ENCODE peak calls at places on chromosome 17, in ten cellular contexts. One of them, this sample, is unnamed.

GRCh38 chr17:27577884-27578717 is 52.9 kb upstream of the LGALS9 start:
- DNase-seq in HFFc6: no peak
- DNase-seq in transverse colon: no peak
- DNase-seq in tibial nerve: no peak
- DNase-seq in mammary epithelial cell: no peak
- DNase-seq in cardiac fibroblast: peak; percentile 79
- DNase-seq in B cell: no peak
- DNase-seq in GM20000: peak; percentile 29
- DNase-seq in left ventricle myocardium inferior: peak; percentile 46
- DNase-seq in nephron progenitor cell: no peak
- DNase-seq in this sample: no peak

GRCh38 chr17:8117980-8118768 is at the start of gene ALOXE3:
- DNase-seq in HFFc6: peak; percentile 77
- DNase-seq in transverse colon: peak; percentile 55
- DNase-seq in tibial nerve: no peak
- DNase-seq in mammary epithelial cell: peak; percentile 95
- DNase-seq in cardiac fibroblast: peak; percentile 41
- DNase-seq in B cell: no peak
- DNase-seq in GM20000: no peak
- DNase-seq in left ventricle myocardium inferior: no peak
- DNase-seq in nephron progenitor cell: peak; percentile 43
- DNase-seq in this sample: no peak

GRCh38 chr17:82351254-82351712 is 7.8 kb upstream of the TEX19 start:
- DNase-seq in HFFc6: no peak
- DNase-seq in transverse colon: no peak
- DNase-seq in tibial nerve: no peak
- DNase-seq in mammary epithelial cell: no peak
- DNase-seq in cardiac fibroblast: no peak
- DNase-seq in B cell: no peak
- DNase-seq in GM20000: peak; percentile 46
- DNase-seq in left ventricle myocardium inferior: no peak
- DNase-seq in nephron progenitor cell: no peak
- DNase-seq in this sample: no peak

GRCh38 chr17:80545499-80545826 is 825 bp downstream of the RPTOR start:
- DNase-seq in HFFc6: no peak
- DNase-seq in transverse colon: no peak
- DNase-seq in tibial nerve: no peak
- DNase-seq in mammary epithelial cell: peak; percentile 2
- DNase-seq in cardiac fibroblast: peak; percentile 23
- DNase-seq in B cell: no peak
- DNase-seq in GM20000: no peak
- DNase-seq in left ventricle myocardium inferior: no peak
- DNase-seq in nephron progenitor cell: no peak
- DNase-seq in this sample: no peak

GRCh38 chr17:82333279-82334171 is at the start of gene SECTM1:
- DNase-seq in HFFc6: peak; percentile 51
- DNase-seq in transverse colon: peak; percentile 70
- DNase-seq in tibial nerve: peak; percentile 61
- DNase-seq in mammary epithelial cell: no peak
- DNase-seq in cardiac fibroblast: peak; percentile 41
- DNase-seq in B cell: no peak
- DNase-seq in GM20000: no peak
- DNase-seq in left ventricle myocardium inferior: peak; percentile 66
- DNase-seq in nephron progenitor cell: peak; percentile 51
- DNase-seq in this sample: peak; percentile 61

GRCh38 chr17:50848691-50849090 is 13.3 kb downstream of the WFIKKN2 start:
- DNase-seq in HFFc6: no peak
- DNase-seq in transverse colon: no peak
- DNase-seq in tibial nerve: no peak
- DNase-seq in mammary epithelial cell: no peak
- DNase-seq in cardiac fibroblast: no peak
- DNase-seq in B cell: no peak
- DNase-seq in GM20000: no peak
- DNase-seq in left ventricle myocardium inferior: no peak
- DNase-seq in nephron progenitor cell: no peak
- DNase-seq in this sample: no peak

GRCh38 chr17:70365098-70365583 is 195.8 kb downstream of the KCNJ2 start:
- DNase-seq in HFFc6: no peak
- DNase-seq in transverse colon: no peak
- DNase-seq in tibial nerve: no peak
- DNase-seq in mammary epithelial cell: peak; percentile 6
- DNase-seq in cardiac fibroblast: peak; percentile 33
- DNase-seq in B cell: no peak
- DNase-seq in GM20000: peak; percentile 29
- DNase-seq in left ventricle myocardium inferior: no peak
- DNase-seq in nephron progenitor cell: no peak
- DNase-seq in this sample: no peak

GRCh38 chr17:37220609-37220953 is 155.2 kb upstream of the C17orf78 start:
- DNase-seq in HFFc6: peak; percentile 46
- DNase-seq in transverse colon: peak; percentile 9
- DNase-seq in tibial nerve: no peak
- DNase-seq in mammary epithelial cell: no peak
- DNase-seq in cardiac fibroblast: peak; percentile 50
- DNase-seq in B cell: no peak
- DNase-seq in GM20000: peak; percentile 28
- DNase-seq in left ventricle myocardium inferior: no peak
- DNase-seq in nephron progenitor cell: peak; percentile 34
- DNase-seq in this sample: no peak

GRCh38 chr17:9646556-9646905 is 1.2 kb downstream of the USP43 start:
- DNase-seq in HFFc6: no peak
- DNase-seq in transverse colon: no peak
- DNase-seq in tibial nerve: no peak
- DNase-seq in mammary epithelial cell: no peak
- DNase-seq in cardiac fibroblast: no peak
- DNase-seq in B cell: no peak
- DNase-seq in GM20000: no peak
- DNase-seq in left ventricle myocardium inferior: no peak
- DNase-seq in nephron progenitor cell: no peak
- DNase-seq in this sample: no peak

GRCh38 chr17:9647014-9647413 is 1.7 kb downstream of the USP43 start:
- DNase-seq in HFFc6: no peak
- DNase-seq in transverse colon: no peak
- DNase-seq in tibial nerve: no peak
- DNase-seq in mammary epithelial cell: peak; percentile 70
- DNase-seq in cardiac fibroblast: no peak
- DNase-seq in B cell: no peak
- DNase-seq in GM20000: no peak
- DNase-seq in left ventricle myocardium inferior: no peak
- DNase-seq in nephron progenitor cell: peak; percentile 23
- DNase-seq in this sample: no peak

GRCh38 chr17:9643611-9644010 is 1.7 kb upstream of the USP43 start:
- DNase-seq in HFFc6: no peak
- DNase-seq in transverse colon: no peak
- DNase-seq in tibial nerve: no peak
- DNase-seq in mammary epithelial cell: no peak
- DNase-seq in cardiac fibroblast: no peak
- DNase-seq in B cell: no peak
- DNase-seq in GM20000: no peak
- DNase-seq in left ventricle myocardium inferior: no peak
- DNase-seq in nephron progenitor cell: no peak
- DNase-seq in this sample: no peak

GRCh38 chr17:9644910-9645751 is at the start of gene USP43:
- DNase-seq in HFFc6: no peak
- DNase-seq in transverse colon: peak; percentile 80
- DNase-seq in tibial nerve: no peak
- DNase-seq in mammary epithelial cell: peak; percentile 81
- DNase-seq in cardiac fibroblast: peak; percentile 3
- DNase-seq in B cell: no peak
- DNase-seq in GM20000: peak; percentile 67
- DNase-seq in left ventricle myocardium inferior: no peak
- DNase-seq in nephron progenitor cell: peak; percentile 55
- DNase-seq in this sample: no peak

DNA sequence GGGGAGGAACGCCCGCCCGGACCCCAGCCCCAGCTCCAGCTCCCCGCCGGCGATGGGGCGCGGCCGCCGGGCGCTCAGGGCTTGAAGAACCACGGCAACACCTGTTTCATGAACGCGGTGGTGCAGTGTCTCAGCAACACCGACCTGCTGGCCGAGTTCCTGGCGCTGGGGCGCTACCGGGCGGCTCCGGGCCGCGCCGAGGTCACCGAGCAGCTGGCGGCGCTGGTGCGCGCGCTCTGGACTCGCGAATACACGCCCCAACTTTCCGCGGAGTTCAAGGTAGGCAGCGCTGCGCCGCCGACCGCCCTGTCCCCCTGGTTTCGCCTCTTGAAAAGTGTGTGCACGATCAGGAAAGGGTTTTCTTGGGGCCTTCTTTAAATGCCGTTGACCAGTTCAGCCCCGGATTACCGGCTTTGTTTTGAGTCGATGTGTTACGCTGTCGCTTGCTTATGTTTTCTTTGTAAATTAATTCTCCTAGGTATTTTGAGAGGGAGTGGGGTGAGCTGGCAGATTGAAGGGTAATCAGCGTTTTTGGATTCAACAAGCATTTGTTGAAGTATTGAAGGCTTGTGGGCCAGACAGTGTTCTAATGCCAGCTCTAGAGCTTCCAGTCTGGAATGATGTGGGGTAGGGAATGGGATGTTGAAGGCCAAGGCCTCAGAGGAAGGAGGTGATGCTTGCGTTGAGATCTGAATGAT is 690 bp downstream of the USP43 start:
- DNase-seq in HFFc6: no peak
- DNase-seq in transverse colon: peak; percentile 76
- DNase-seq in tibial nerve: no peak
- DNase-seq in mammary epithelial cell: peak; percentile 76
- DNase-seq in cardiac fibroblast: no peak
- DNase-seq in B cell: no peak
- DNase-seq in GM20000: peak; percentile 68
- DNase-seq in left ventricle myocardium inferior: peak; percentile 24
- DNase-seq in nephron progenitor cell: peak; percentile 69
- DNase-seq in this sample: no peak
- TF ChIP-seq CTCF in HFFc6: no peak
- TF ChIP-seq CTCF in transverse colon: no peak
- TF ChIP-seq CTCF in tibial nerve: no peak
- TF ChIP-seq CTCF in mammary epithelial cell: no peak
- TF ChIP-seq CTCF in cardiac fibroblast: no peak
- TF ChIP-seq CTCF in B cell: no peak
- TF ChIP-seq CTCF in GM20000: peak; percentile 4
- TF ChIP-seq CTCF in left ventricle myocardium inferior: no peak
- TF ChIP-seq CTCF in nephron progenitor cell: no peak
- TF ChIP-seq CTCF in this sample: no peak

DNA sequence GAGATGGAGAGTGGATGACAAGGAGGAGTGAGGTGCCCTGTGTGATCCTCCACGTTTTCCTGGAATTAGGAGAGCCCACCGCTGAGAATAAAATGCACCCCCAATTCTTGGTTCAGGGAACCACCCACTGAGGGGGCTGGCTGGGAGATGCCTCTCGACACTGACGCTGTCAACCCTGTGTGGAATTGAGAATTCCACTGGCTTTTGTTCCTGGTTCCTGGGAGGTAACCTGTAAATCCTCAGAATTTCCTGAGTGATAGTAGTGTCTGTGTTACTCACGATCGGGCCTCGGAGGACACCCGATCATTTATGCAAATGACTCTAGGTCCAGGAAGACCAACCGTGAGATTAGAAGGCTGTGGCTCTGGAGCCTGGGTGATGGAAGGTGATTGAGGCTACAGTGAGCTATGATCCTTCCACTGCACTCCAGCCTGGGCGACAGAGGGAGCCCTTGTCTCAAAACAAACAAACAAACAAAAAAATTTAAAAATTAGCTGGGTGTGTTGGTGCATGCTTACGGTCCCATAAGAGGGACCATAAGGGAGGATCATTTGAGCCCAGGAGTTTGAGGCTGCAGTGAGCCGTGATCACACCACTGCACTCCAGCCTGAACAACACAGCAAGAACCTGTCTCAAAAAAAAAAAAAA is 11.7 kb upstream of the PRPSAP1 start:
- DNase-seq in HFFc6: no peak
- DNase-seq in transverse colon: no peak
- DNase-seq in tibial nerve: no peak
- DNase-seq in mammary epithelial cell: no peak
- DNase-seq in cardiac fibroblast: peak; percentile 39
- DNase-seq in B cell: no peak
- DNase-seq in GM20000: no peak
- DNase-seq in left ventricle myocardium inferior: no peak
- DNase-seq in nephron progenitor cell: no peak
- DNase-seq in this sample: no peak
- TF ChIP-seq CTCF in HFFc6: peak; percentile 59
- TF ChIP-seq CTCF in transverse colon: no peak
- TF ChIP-seq CTCF in tibial nerve: peak; percentile 29
- TF ChIP-seq CTCF in mammary epithelial cell: no peak
- TF ChIP-seq CTCF in cardiac fibroblast: peak; percentile 74
- TF ChIP-seq CTCF in B cell: no peak
- TF ChIP-seq CTCF in GM20000: no peak
- TF ChIP-seq CTCF in left ventricle myocardium inferior: peak; percentile 55
- TF ChIP-seq CTCF in nephron progenitor cell: no peak
- TF ChIP-seq CTCF in this sample: peak; percentile 12

DNA sequence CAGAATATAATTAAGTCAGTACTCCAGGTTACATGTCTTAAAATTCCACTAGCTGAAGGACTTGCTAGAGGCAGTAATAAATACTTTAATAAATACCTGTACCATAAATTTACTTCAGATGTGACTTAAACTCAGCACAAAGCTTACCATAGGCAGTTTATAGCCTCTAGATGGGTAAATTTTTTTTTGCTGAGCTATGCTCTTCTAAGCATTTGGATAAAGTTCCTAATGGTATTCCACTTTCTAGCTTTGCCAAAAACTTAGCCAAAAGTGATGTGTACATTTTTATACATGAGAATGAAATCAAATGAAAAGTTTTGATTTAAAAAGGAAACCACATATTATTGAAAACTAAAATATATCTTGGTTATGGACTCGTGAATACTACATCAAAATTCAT is 63.7 kb upstream of the DHX40 start:
- DNase-seq in HFFc6: no peak
- DNase-seq in transverse colon: no peak
- DNase-seq in tibial nerve: no peak
- DNase-seq in mammary epithelial cell: no peak
- DNase-seq in cardiac fibroblast: no peak
- DNase-seq in B cell: no peak
- DNase-seq in GM20000: no peak
- DNase-seq in left ventricle myocardium inferior: no peak
- DNase-seq in nephron progenitor cell: no peak
- DNase-seq in this sample: no peak
- TF ChIP-seq CTCF in HFFc6: no peak
- TF ChIP-seq CTCF in transverse colon: no peak
- TF ChIP-seq CTCF in tibial nerve: no peak
- TF ChIP-seq CTCF in mammary epithelial cell: no peak
- TF ChIP-seq CTCF in cardiac fibroblast: no peak
- TF ChIP-seq CTCF in B cell: no peak
- TF ChIP-seq CTCF in GM20000: no peak
- TF ChIP-seq CTCF in left ventricle myocardium inferior: no peak
- TF ChIP-seq CTCF in nephron progenitor cell: no peak
- TF ChIP-seq CTCF in this sample: no peak

GRCh38 chr17:73783382-73783766 is 139.1 kb upstream of the SDK2 start:
- DNase-seq in HFFc6: no peak
- DNase-seq in transverse colon: no peak
- DNase-seq in tibial nerve: no peak
- DNase-seq in mammary epithelial cell: no peak
- DNase-seq in cardiac fibroblast: no peak
- DNase-seq in B cell: no peak
- DNase-seq in GM20000: no peak
- DNase-seq in left ventricle myocardium inferior: no peak
- DNase-seq in nephron progenitor cell: no peak
- DNase-seq in this sample: no peak

GRCh38 chr17:73787036-73787720 is 142.9 kb upstream of the SDK2 start:
- DNase-seq in HFFc6: no peak
- DNase-seq in transverse colon: no peak
- DNase-seq in tibial nerve: no peak
- DNase-seq in mammary epithelial cell: no peak
- DNase-seq in cardiac fibroblast: no peak
- DNase-seq in B cell: no peak
- DNase-seq in GM20000: no peak
- DNase-seq in left ventricle myocardium inferior: no peak
- DNase-seq in nephron progenitor cell: no peak
- DNase-seq in this sample: no peak

GRCh38 chr17:73784015-73784603 is 139.9 kb upstream of the SDK2 start:
- DNase-seq in HFFc6: no peak
- DNase-seq in transverse colon: no peak
- DNase-seq in tibial nerve: no peak
- DNase-seq in mammary epithelial cell: no peak
- DNase-seq in cardiac fibroblast: no peak
- DNase-seq in B cell: no peak
- DNase-seq in GM20000: no peak
- DNase-seq in left ventricle myocardium inferior: no peak
- DNase-seq in nephron progenitor cell: no peak
- DNase-seq in this sample: no peak

GRCh38 chr17:73786286-73786743 is 142.1 kb upstream of the SDK2 start:
- DNase-seq in HFFc6: no peak
- DNase-seq in transverse colon: peak; percentile 79
- DNase-seq in tibial nerve: no peak
- DNase-seq in mammary epithelial cell: no peak
- DNase-seq in cardiac fibroblast: no peak
- DNase-seq in B cell: no peak
- DNase-seq in GM20000: no peak
- DNase-seq in left ventricle myocardium inferior: no peak
- DNase-seq in nephron progenitor cell: peak; percentile 62
- DNase-seq in this sample: no peak

DNA sequence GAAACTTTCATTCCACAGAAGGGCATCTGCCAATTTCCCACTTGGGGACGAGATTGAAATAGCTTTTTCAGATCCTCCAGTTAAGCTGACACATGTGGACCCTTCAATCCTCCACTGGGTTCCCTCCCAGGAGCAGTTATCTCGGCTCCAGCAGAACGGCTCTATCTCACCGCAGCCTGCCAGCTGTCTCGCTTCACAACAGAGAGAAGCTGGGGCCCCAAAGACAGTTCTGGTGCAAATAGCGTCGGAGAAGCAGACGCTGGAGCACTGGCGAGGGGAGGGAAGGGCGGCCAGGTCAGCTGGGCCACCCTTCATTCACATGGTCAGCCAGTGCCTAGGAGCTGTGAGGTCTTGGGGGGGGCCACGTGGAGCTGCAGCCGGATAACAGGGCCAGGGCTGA is 141.2 kb upstream of the SDK2 start:
- DNase-seq in HFFc6: no peak
- DNase-seq in transverse colon: no peak
- DNase-seq in tibial nerve: no peak
- DNase-seq in mammary epithelial cell: no peak
- DNase-seq in cardiac fibroblast: no peak
- DNase-seq in B cell: no peak
- DNase-seq in GM20000: no peak
- DNase-seq in left ventricle myocardium inferior: no peak
- DNase-seq in nephron progenitor cell: no peak
- DNase-seq in this sample: no peak
- TF ChIP-seq CTCF in HFFc6: no peak
- TF ChIP-seq CTCF in transverse colon: no peak
- TF ChIP-seq CTCF in tibial nerve: no peak
- TF ChIP-seq CTCF in mammary epithelial cell: no peak
- TF ChIP-seq CTCF in cardiac fibroblast: no peak
- TF ChIP-seq CTCF in B cell: no peak
- TF ChIP-seq CTCF in GM20000: no peak
- TF ChIP-seq CTCF in left ventricle myocardium inferior: no peak
- TF ChIP-seq CTCF in nephron progenitor cell: no peak
- TF ChIP-seq CTCF in this sample: no peak